ENCODE peak calls at places on chromosome 6, in four cellular contexts. One of them, this sample, is unnamed. For H3K4me1, the result is how much of the 10 kb centered on the place peaks cover.

GRCh38 chr6:137363805-137364138 is 130.4 kb downstream of the OLIG3 start:
- DNase-seq in lower lobe of right lung: no peak
- DNase-seq in pancreas: no peak
- DNase-seq in aorta: no peak
- DNase-seq in this sample: no peak

GRCh38 chr6:474454-475185 is 83.1 kb downstream of the IRF4 start:
- DNase-seq in lower lobe of right lung: no peak
- DNase-seq in pancreas: no peak
- DNase-seq in aorta: no peak
- DNase-seq in this sample: no peak

GRCh38 chr6:21587925-21588811 is 5.4 kb upstream of the SOX4 start:
- DNase-seq in lower lobe of right lung: peak
- DNase-seq in pancreas: peak
- DNase-seq in aorta: peak
- DNase-seq in this sample: peak

GRCh38 chr6:55957961-55958422 is 82.6 kb upstream of the BMP5 start:
- DNase-seq in lower lobe of right lung: no peak
- DNase-seq in pancreas: no peak
- DNase-seq in aorta: no peak
- DNase-seq in this sample: no peak

GRCh38 chr6:147211349-147211748 is 7.1 kb downstream of the STXBP5 start:
- DNase-seq in lower lobe of right lung: no peak
- DNase-seq in pancreas: no peak
- DNase-seq in aorta: no peak
- DNase-seq in this sample: no peak

GRCh38 chr6:118912646-118913045 is 18.7 kb downstream of the ASF1A start:
- DNase-seq in lower lobe of right lung: no peak
- DNase-seq in pancreas: no peak
- DNase-seq in aorta: no peak
- DNase-seq in this sample: no peak

GRCh38 chr6:63418741-63419140 is 99.0 kb upstream of the LGSN start:
- DNase-seq in lower lobe of right lung: peak
- DNase-seq in pancreas: no peak
- DNase-seq in aorta: peak
- DNase-seq in this sample: no peak

GRCh38 chr6:162907876-162908481 is 180.2 kb downstream of the PACRG start:
- DNase-seq in lower lobe of right lung: no peak
- DNase-seq in pancreas: no peak
- DNase-seq in aorta: no peak
- DNase-seq in this sample: no peak

GRCh38 chr6:138086573-138087196 is 20.5 kb downstream of the PERP start:
- DNase-seq in lower lobe of right lung: no peak
- DNase-seq in pancreas: peak
- DNase-seq in aorta: no peak
- DNase-seq in this sample: no peak

GRCh38 chr6:11424395-11425050 is 113.0 kb upstream of the TMEM170B start:
- DNase-seq in lower lobe of right lung: no peak
- DNase-seq in pancreas: no peak
- DNase-seq in aorta: no peak
- DNase-seq in this sample: no peak
- H3K4me1 ChIP-seq in lower lobe of right lung: half or more
- H3K4me1 ChIP-seq in pancreas: under half
- H3K4me1 ChIP-seq in aorta: under half
- H3K4me1 ChIP-seq in this sample: under half

GRCh38 chr6:117637770-117638169 is 35.5 kb upstream of the GOPC start:
- DNase-seq in lower lobe of right lung: no peak
- DNase-seq in pancreas: no peak
- DNase-seq in aorta: no peak
- DNase-seq in this sample: no peak
- H3K27ac ChIP-seq in lower lobe of right lung: no peak
- H3K27ac ChIP-seq in pancreas: no peak
- H3K27ac ChIP-seq in aorta: no peak
- H3K27ac ChIP-seq in this sample: no peak

GRCh38 chr6:41724638-41725501 is 10.5 kb downstream of the TFEB start:
- DNase-seq in lower lobe of right lung: no peak
- DNase-seq in pancreas: no peak
- DNase-seq in aorta: no peak
- DNase-seq in this sample: no peak

GRCh38 chr6:41721396-41721795 is 14.0 kb downstream of the TFEB start:
- DNase-seq in lower lobe of right lung: peak
- DNase-seq in pancreas: no peak
- DNase-seq in aorta: no peak
- DNase-seq in this sample: no peak

GRCh38 chr6:41720783-41721182 is 14.6 kb downstream of the TFEB start:
- DNase-seq in lower lobe of right lung: peak
- DNase-seq in pancreas: no peak
- DNase-seq in aorta: no peak
- DNase-seq in this sample: no peak

GRCh38 chr6:41723936-41724637 is 11.3 kb downstream of the TFEB start:
- DNase-seq in lower lobe of right lung: no peak
- DNase-seq in pancreas: no peak
- DNase-seq in aorta: no peak
- DNase-seq in this sample: no peak

DNA sequence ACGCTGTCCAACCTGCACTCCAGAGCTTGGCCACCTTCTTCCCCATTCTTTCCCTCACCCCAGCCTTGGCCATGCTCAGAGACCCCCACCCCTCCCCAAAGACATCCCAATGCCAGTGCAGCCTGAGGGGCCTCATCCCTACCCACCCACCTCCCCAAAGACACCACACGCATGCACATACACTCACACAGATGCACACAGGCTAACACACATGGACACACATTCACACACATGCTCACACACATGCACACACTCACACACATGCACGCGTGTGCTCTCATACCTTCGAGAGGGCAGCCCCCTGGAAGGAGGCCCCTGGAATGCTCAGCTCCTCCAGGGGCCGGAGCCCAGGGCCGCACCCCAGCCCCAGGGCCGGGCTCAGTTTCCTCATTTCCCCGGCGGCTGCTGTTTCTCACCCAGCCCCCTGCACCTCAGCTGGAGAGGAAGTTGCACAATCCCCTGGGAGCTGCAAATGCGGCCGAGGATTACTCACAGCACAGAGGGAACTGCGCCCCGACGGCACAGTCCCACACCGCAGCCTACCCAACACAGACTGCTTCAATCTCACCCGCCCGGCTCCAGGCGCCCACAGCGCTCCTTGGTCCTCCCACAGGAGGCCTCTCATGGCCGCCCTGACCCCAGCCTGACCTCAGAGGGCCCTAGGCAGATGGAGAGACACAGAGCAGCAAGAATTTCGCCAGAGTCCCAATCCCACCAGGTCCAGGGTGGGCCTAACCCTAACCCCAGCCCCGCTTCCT is 12.1 kb downstream of the TFEB start:
- DNase-seq in lower lobe of right lung: peak
- DNase-seq in pancreas: no peak
- DNase-seq in aorta: peak
- DNase-seq in this sample: peak
- H3K4me1 ChIP-seq in lower lobe of right lung: half or more
- H3K4me1 ChIP-seq in pancreas: under half
- H3K4me1 ChIP-seq in aorta: under half
- H3K4me1 ChIP-seq in this sample: under half

DNA sequence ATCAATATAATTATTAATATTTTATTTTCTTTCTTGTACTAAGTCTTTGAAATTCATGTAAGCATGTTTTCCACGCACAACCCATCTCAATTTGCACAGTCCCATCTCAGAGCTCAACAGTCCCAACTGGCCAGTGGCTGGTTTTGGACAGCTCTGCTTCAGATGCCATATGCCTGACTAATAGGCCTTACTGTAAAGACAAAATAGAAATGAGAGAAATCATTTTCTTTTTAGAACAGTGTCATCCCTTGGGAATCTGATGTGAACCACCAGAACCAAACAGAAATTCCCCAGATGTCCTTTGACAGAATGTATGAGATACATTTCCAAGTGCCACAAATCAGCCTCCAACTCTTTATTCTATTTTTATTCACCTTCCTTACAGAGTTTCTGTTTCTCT is 338.9 kb downstream of the ESR1 start:
- DNase-seq in lower lobe of right lung: no peak
- DNase-seq in pancreas: no peak
- DNase-seq in aorta: no peak
- DNase-seq in this sample: no peak
- H3K27ac ChIP-seq in lower lobe of right lung: no peak
- H3K27ac ChIP-seq in pancreas: no peak
- H3K27ac ChIP-seq in aorta: no peak
- H3K27ac ChIP-seq in this sample: no peak

DNA sequence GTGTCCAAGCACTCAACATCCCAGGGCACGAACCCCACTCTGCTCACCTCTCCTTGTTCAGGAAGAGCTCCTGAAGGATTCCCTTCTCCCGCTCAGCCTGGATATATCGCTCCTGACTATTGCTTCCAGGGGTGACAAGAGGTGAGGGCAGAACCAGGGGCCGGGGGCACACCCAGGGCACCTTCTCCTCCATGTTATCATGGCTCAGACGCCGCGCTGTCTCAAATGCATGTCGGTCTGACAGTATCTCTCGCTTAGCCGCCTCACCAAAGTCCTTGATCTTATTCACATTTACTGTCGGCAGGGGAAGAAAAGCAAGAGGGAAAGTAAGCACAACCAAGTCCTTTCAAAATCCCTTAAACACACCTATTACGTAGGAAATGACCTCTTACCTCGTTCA is 13.1 kb downstream of the PPP1R10 start:
- DNase-seq in lower lobe of right lung: no peak
- DNase-seq in pancreas: no peak
- DNase-seq in aorta: no peak
- DNase-seq in this sample: no peak
- H3K4me1 ChIP-seq in lower lobe of right lung: under half
- H3K4me1 ChIP-seq in pancreas: under half
- H3K4me1 ChIP-seq in aorta: under half
- H3K4me1 ChIP-seq in this sample: under half

DNA sequence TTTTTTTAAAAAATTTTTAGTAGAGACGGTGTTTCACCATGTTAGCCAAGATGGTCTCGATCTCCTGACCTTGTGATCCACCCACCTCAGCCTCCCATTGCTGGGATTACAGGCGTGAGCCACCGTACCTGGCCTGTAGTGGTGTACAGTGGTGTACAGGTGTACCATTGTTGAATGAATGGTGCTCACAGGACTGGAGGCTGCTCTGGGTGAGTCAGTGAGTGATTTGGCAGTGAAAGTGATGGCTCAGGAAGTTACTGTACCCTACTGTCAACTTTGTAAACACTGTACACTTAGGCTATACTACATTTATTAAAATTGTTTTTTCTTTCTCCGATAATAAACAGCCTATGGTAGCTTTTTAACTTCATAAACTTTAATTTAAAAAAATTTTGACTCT is 122.8 kb upstream of the EEF1E1 start:
- DNase-seq in lower lobe of right lung: no peak
- DNase-seq in pancreas: no peak
- DNase-seq in aorta: no peak
- DNase-seq in this sample: no peak
- H3K27ac ChIP-seq in lower lobe of right lung: no peak
- H3K27ac ChIP-seq in pancreas: no peak
- H3K27ac ChIP-seq in aorta: no peak
- H3K27ac ChIP-seq in this sample: no peak

This sample was measured in SJCRH30.